ENCODE peak calls at places on chromosomes 3 and 15, in five cellular contexts. O is activated CD4-positive, alpha-beta T cell treated with anti-CD3 and anti-CD28 coated beads for 24 hours; V is CD4-positive, alpha-beta T cell; H is HFF-Myc; T is heart left ventricle. E is an unnamed sample.

GRCh38 chr3:160006282-160007163 is 17.9 kb downstream of the IL12A start:
- DNase-seq in O (no peak), V (no peak), H (peak; percentile 66), T (peak; percentile 38), E (no peak)

GRCh38 chr3:67109651-67110204 is 111.6 kb downstream of the KBTBD8 start:
- DNase-seq in O (peak; percentile 0), V (no peak), H (peak; percentile 31), T (no peak), E (no peak)

GRCh38 chr15:35191783-35192182 is 106.7 kb upstream of the NANOGP8 start:
- DNase-seq in O (no peak), V (no peak), H (no peak), T (no peak), E (no peak)

GRCh38 chr15:90358124-90359033 is 6.3 kb downstream of the ZNF774 start:
- DNase-seq in O (no peak), V (no peak), H (no peak), T (no peak), E (no peak)

GRCh38 chr3:150309557-150309956 is 98.5 kb upstream of the TSC22D2 start:
- DNase-seq in O (no peak), V (no peak), H (peak; percentile 48), T (no peak), E (peak; percentile 26)

GRCh38 chr3:72324253-72324811 is 523.9 kb downstream of the SHQ1 start:
- DNase-seq in O (no peak), V (no peak), H (no peak), T (no peak), E (no peak)

GRCh38 chr3:9388142-9388541 is 9.3 kb upstream of the SETD5 start:
- DNase-seq in O (no peak), V (no peak), H (no peak), T (no peak), E (no peak)

GRCh38 chr3:148839805-148840204 is 12.2 kb downstream of the CPB1 start:
- DNase-seq in O (no peak), V (no peak), H (no peak), T (no peak), E (no peak)

GRCh38 chr15:66798426-66799061 is 96.5 kb downstream of the SMAD6 start:
- DNase-seq in O (no peak), V (no peak), H (no peak), T (no peak), E (no peak)

GRCh38 chr3:63571682-63572081 is 80.8 kb upstream of the SNTN start:
- DNase-seq in O (no peak), V (no peak), H (no peak), T (no peak), E (no peak)

GRCh38 chr3:114218578-114219185 is 18.7 kb downstream of the ZNF80 start:
- DNase-seq in O (no peak), V (no peak), H (no peak), T (no peak), E (no peak)

GRCh38 chr3:174331095-174331802 is 527.9 kb upstream of the NAALADL2 start:
- DNase-seq in O (no peak), V (no peak), H (no peak), T (no peak), E (no peak)

GRCh38 chr3:122000936-122001605 is 21.0 kb downstream of the ILDR1 start:
- DNase-seq in O (no peak), V (no peak), H (no peak), T (no peak), E (no peak)

E was measured in SK-N-MC.